ENCODE peak calls at places on chromosomes 2 and 18, in six cellular contexts. K is spleen, G is endothelial cell of umbilical vein, M is HL-60, H is GM23338, F is K562. O is an unnamed sample.

GRCh38 chr18:49018553-49018943 is 67.8 kb upstream of the SMAD7 start:
- DNase-seq in K (peak; percentile 61), G (no peak), M (no peak), H (no peak), F (no peak), O (no peak)

GRCh38 chr2:209986405-209986804 is 16.0 kb upstream of the RPE start:
- DNase-seq in K (no peak), G (no peak), M (no peak), H (no peak), F (no peak), O (no peak)

GRCh38 chr2:101823347-101823791 is 125.9 kb downstream of the MAP4K4 start:
- DNase-seq in K (no peak), G (peak; percentile 79), M (no peak), H (peak; percentile 90), F (peak; percentile 82), O (peak; percentile 16)

GRCh38 chr18:57627488-57627887 is 5.9 kb upstream of the NARS1 start:
- DNase-seq in K (no peak), G (peak; percentile 31), M (no peak), H (no peak), F (no peak), O (no peak)

GRCh38 chr2:143110759-143111428 is 18.3 kb upstream of the ARHGAP15 start:
- DNase-seq in K (peak; percentile 72), G (peak; percentile 63), M (peak; percentile 47), H (peak; percentile 92), F (peak; percentile 80), O (peak; percentile 51)

GRCh38 chr2:96204836-96205235 is 3.8 kb downstream of the STARD7 start:
- DNase-seq in K (no peak), G (peak; percentile 86), M (no peak), H (no peak), F (no peak), O (no peak)

GRCh38 chr2:94874277-94874997 is 3.2 kb downstream of the TEKT4 start:
- DNase-seq in K (peak; percentile 83), G (peak; percentile 26), M (peak; percentile 5), H (peak; percentile 91), F (peak; percentile 70), O (peak; percentile 24)

GRCh38 chr2:77397763-77398162 is 124.4 kb downstream of the LRRTM4 start:
- DNase-seq in K (no peak), G (no peak), M (no peak), H (no peak), F (no peak), O (no peak)

GRCh38 chr2:64751286-64752260 is 97.9 kb upstream of the SERTAD2 start:
- DNase-seq in K (peak; percentile 100), G (no peak), M (no peak), H (peak; percentile 22), F (peak; percentile 98), O (peak; percentile 80)

GRCh38 chr2:158214431-158214830 is 112.8 kb downstream of the UPP2 start:
- DNase-seq in K (no peak), G (peak; percentile 82), M (peak; percentile 71), H (no peak), F (peak; percentile 85), O (no peak)

GRCh38 chr2:232457121-232458011 is 1.4 kb downstream of the ALPI start:
- DNase-seq in K (peak; percentile 57), G (no peak), M (no peak), H (no peak), F (no peak), O (no peak)

GRCh38 chr2:181357979-181358378 is 99.2 kb upstream of the ITGA4 start:
- DNase-seq in K (no peak), G (no peak), M (no peak), H (no peak), F (no peak), O (no peak)

GRCh38 chr2:160381425-160381951 is 112.1 kb downstream of the RBMS1 start:
- DNase-seq in K (no peak), G (peak; percentile 70), M (no peak), H (no peak), F (no peak), O (no peak)

GRCh38 chr18:48216639-48217280 is 192.4 kb downstream of the ZBTB7C start:
- DNase-seq in K (no peak), G (no peak), M (no peak), H (no peak), F (no peak), O (no peak)

GRCh38 chr2:48425402-48425801 is 104.6 kb upstream of the STON1 start:
- DNase-seq in K (no peak), G (no peak), M (no peak), H (no peak), F (peak; percentile 34), O (no peak)

GRCh38 chr2:216312441-216312840 is 59.8 kb downstream of the MARCHF4 start:
- DNase-seq in K (no peak), G (no peak), M (no peak), H (no peak), F (no peak), O (no peak)

GRCh38 chr18:28736951-28737350 is 560.0 kb upstream of the CDH2 start:
- DNase-seq in K (no peak), G (no peak), M (no peak), H (no peak), F (no peak), O (no peak)
- H3K27ac ChIP-seq in K (no peak overlapping the region), G (no peak overlapping the region), M (no peak overlapping the region), H (no peak overlapping the region), F (no peak overlapping the region), O (no peak overlapping the region)

DNA sequence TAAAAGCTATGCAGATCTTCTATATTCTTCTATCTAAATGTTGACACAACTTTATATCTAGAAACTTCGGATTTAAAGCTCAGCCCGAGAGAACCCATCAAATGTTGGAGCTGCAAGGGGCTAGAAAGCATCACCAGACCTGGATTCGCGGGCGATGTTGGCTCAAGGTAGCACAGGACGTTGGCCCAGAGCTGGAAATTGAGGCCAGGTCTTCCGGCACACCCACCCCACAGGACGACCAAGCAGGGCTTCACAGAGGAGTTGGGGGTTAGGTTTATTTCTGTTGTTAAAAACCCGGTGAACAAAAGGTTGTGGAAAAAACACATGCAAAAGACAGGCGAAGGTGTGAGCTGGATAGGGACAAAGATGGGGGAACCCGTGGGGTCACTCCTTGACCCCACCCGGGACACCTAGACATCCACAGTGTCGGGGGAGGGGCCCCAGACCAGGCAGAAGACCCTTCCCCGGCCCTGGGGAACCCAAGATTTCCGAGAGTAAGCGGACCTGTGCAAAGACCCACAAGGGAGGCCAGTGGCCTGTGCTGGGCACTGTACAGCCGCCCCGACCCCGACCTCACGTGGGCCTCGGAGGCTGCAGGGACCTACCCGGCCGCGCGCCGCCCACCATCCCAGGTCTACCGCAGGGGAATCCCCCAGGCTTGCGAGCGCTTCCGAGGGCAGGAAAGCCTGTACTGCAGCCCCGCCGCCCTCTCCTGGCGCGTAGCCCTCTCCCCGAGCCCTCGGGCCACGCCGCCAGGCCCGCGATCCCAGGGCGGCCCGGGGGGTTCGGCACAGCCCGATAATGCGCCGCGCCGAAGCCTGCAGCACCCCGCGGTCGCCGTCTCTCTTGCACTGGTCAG is 1.8 kb upstream of the AGBL5 start:
- DNase-seq in K (peak; percentile 91), G (no peak), M (no peak), H (peak; percentile 37), F (no peak), O (no peak)
- TF ChIP-seq POLR2AphosphoS5 in K (peak; percentile 71), G (peak; percentile 37), M (no peak), H (peak; percentile 7), F (no peak), O (no peak)

GRCh38 chr2:15805206-15805605 is 135.1 kb upstream of the MYCN start:
- DNase-seq in K (no peak), G (no peak), M (no peak), H (no peak), F (no peak), O (no peak)
- H3K27ac ChIP-seq in K (no peak overlapping the region), G (no peak overlapping the region), M (no peak overlapping the region), H (no peak overlapping the region), F (no peak overlapping the region), O (no peak overlapping the region)

GRCh38 chr18:9475643-9476580 is 599 bp downstream of the RALBP1 start:
- DNase-seq in K (no peak), G (peak; percentile 64), M (no peak), H (peak; percentile 20), F (peak; percentile 77), O (no peak)
- TF ChIP-seq POLR2AphosphoS5 in K (no peak), G (peak; percentile 67), M (peak; percentile 51), H (peak; percentile 4), F (no peak), O (no peak)

GRCh38 chr2:128306081-128306930 is 12.4 kb downstream of the HS6ST1 start:
- DNase-seq in K (no peak), G (no peak), M (no peak), H (peak; percentile 46), F (no peak), O (no peak)

GRCh38 chr2:128306931-128307460 is 11.7 kb downstream of the HS6ST1 start:
- DNase-seq in K (peak; percentile 75), G (no peak), M (no peak), H (no peak), F (no peak), O (no peak)

GRCh38 chr2:128304715-128305554 is 13.7 kb downstream of the HS6ST1 start:
- DNase-seq in K (peak; percentile 73), G (peak; percentile 67), M (no peak), H (peak; percentile 77), F (peak; percentile 86), O (peak; percentile 72)

GRCh38 chr2:128304330-128304714 is 14.3 kb downstream of the HS6ST1 start:
- DNase-seq in K (peak; percentile 70), G (no peak), M (no peak), H (no peak), F (no peak), O (no peak)

GRCh38 chr2:128305555-128306080 is 13.1 kb downstream of the HS6ST1 start:
- DNase-seq in K (peak; percentile 74), G (no peak), M (no peak), H (no peak), F (no peak), O (no peak)
- H3K27ac ChIP-seq in K (peak overlapping the region; percentile 75), G (no peak overlapping the region), M (no peak overlapping the region), H (no peak overlapping the region), F (no peak overlapping the region), O (peak overlapping the region; percentile 90)

DNA sequence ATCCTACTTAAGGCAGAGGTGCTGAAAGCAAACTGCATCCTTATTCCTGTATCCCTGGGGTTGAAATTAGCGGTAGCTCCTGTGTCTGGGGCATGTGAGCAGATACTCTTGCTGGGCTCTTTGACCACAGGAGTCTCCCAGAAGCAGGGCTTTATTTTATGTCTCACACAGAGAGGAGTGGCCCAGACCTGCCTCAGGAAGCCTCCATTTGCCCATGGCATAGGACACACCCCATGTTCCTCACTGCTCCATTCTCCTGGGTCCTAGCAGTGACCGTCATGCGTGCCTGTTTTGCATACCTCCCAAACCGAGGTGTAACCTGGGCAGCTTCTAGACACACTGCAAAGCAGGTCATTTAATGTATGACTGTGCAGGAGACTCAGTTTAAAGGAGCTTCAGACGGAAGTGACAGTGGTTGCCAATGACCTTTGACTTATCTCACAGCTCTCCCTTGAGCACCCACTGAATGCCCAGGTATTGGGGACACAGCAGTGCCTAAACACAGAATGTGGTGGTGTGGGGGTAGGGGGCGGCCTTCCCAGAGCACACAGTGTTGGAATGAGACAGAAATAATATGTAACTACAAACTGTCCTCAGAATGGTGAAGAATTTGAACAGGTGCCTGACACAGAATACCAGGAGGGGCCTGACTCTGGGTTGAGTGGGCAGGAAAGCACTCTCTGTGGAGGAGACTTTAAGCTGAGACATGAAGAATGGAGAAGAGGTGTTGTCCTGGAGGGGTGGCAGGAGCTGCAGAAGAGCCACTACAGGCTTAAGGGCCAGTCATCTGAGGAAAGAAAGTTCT is 3.7 kb downstream of the TMEM37 start:
- DNase-seq in K (no peak), G (no peak), M (no peak), H (no peak), F (no peak), O (no peak)
- TF ChIP-seq POLR2AphosphoS5 in K (no peak), G (no peak), M (no peak), H (no peak), F (no peak), O (no peak)

O was measured in HCT116.